ENCODE peak calls at places on chromosomes 16 and 17, in four cellular contexts. O is AG09309, G is WERI-Rb-1, S is fibroblast of lung. Y is an unnamed sample.

GRCh38 chr17:62974788-62975586 is 9.0 kb downstream of the TANC2 start:
- DNase-seq in O (no peak), G (no peak), S (peak; percentile 57), Y (no peak)

GRCh38 chr17:19288453-19288852 is 51.3 kb downstream of the EPN2 start:
- DNase-seq in O (no peak), G (no peak), S (peak; percentile 45), Y (no peak)

GRCh38 chr17:39143552-39144093 is 7.8 kb downstream of the PLXDC1 start:
- DNase-seq in O (no peak), G (no peak), S (no peak), Y (peak; percentile 47)

GRCh38 chr16:85057212-85057889 is 29.8 kb downstream of the KIAA0513 start:
- DNase-seq in O (no peak), G (peak; percentile 37), S (no peak), Y (no peak)

GRCh38 chr16:89210904-89211515 is 6.5 kb upstream of the ZNF778 start:
- DNase-seq in O (peak; percentile 4), G (peak; percentile 79), S (no peak), Y (no peak)

GRCh38 chr17:7573324-7574080 is 5.9 kb upstream of the CD68 start:
- DNase-seq in O (peak; percentile 71), G (peak; percentile 89), S (peak; percentile 88), Y (peak; percentile 93)

GRCh38 chr17:71494456-71494855 is 626.4 kb upstream of the SOX9 start:
- DNase-seq in O (peak; percentile 21), G (no peak), S (peak; percentile 76), Y (no peak)

GRCh38 chr17:81514735-81515529 is 2.3 kb upstream of the ACTG1 start:
- DNase-seq in O (no peak), G (peak; percentile 78), S (peak; percentile 86), Y (peak; percentile 74)

GRCh38 chr17:20263595-20263994 is 203.7 kb downstream of the LGALS9B start:
- DNase-seq in O (peak; percentile 31), G (no peak), S (peak; percentile 78), Y (peak; percentile 30)

GRCh38 chr16:1019234-1019933 is 37.8 kb downstream of the SOX8 start:
- DNase-seq in O (peak; percentile 37), G (peak; percentile 76), S (peak; percentile 62), Y (peak; percentile 52)

GRCh38 chr16:83158320-83158957 is 531.7 kb downstream of the CDH13 start:
- DNase-seq in O (no peak), G (no peak), S (no peak), Y (no peak)

GRCh38 chr16:4687946-4688673 is 5.3 kb upstream of the NUDT16L1 start:
- DNase-seq in O (no peak), G (no peak), S (no peak), Y (no peak)

GRCh38 chr17:76537578-76538280 is at the start of gene CYGB:
- DNase-seq in O (no peak), G (no peak), S (no peak), Y (peak; percentile 27)

GRCh38 chr16:85697441-85697840 is 8.7 kb upstream of the GINS2 start:
- DNase-seq in O (no peak), G (no peak), S (no peak), Y (no peak)

GRCh38 chr17:38727661-38728220 is 2.4 kb upstream of the CISD3 start:
- DNase-seq in O (no peak), G (no peak), S (no peak), Y (no peak)

GRCh38 chr17:7440823-7441174 is 1.5 kb downstream of the FGF11 start:
- DNase-seq in O (no peak), G (peak; percentile 50), S (peak; percentile 57), Y (peak; percentile 22)

GRCh38 chr16:57366544-57367040 is 5.7 kb upstream of the CX3CL1 start:
- DNase-seq in O (no peak), G (no peak), S (no peak), Y (no peak)

GRCh38 chr16:8999800-9000199 is 36.1 kb upstream of the USP7 start:
- DNase-seq in O (no peak), G (no peak), S (no peak), Y (no peak)

GRCh38 chr16:50372611-50373344 is 4.0 kb upstream of the BRD7 start:
- DNase-seq in O (peak; percentile 4), G (no peak), S (no peak), Y (peak; percentile 24)
- TF ChIP-seq CTCF in O (no peak), G (no peak), S (no peak), Y (no peak)

GRCh38 chr17:65558311-65558682 is 3.2 kb downstream of the AXIN2 start:
- DNase-seq in O (no peak), G (no peak), S (no peak), Y (no peak)
- H3K4me3 ChIP-seq in O (no peak overlapping the region), G (no peak overlapping the region), S (peak overlapping the region; percentile 66), Y (peak overlapping the region; percentile 76)

DNA sequence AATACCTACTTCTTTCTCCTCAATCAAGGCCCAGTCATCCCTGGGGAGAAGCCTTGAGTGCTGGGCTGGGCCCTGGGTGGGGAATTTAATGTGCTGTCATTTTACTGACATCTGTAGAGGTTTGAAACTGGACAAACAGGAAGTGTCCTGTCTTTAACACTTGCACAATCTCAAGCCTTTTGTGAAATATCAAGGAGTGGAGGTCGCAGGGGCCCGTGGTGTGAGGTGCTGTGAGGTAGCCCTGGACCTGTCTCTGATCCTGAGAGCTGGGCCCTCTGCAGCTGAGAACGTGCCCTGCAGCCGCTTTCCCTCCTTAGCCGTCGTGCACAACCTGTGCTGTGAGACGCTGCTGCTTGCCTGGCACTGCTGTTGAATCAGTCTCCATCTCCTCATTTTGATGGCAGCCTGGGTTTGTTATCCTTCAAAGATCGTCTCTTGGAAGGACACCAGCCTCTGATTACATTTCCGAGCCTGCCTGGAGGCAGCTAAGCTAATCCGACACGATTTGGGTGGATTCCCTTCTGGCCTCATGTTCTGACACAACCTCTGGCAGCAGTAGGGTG is 29.9 kb downstream of the SMARCE1 start:
- DNase-seq in O (no peak), G (peak; percentile 41), S (no peak), Y (peak; percentile 9)
- TF ChIP-seq CTCF in O (no peak), G (peak; percentile 45), S (no peak), Y (no peak)

DNA sequence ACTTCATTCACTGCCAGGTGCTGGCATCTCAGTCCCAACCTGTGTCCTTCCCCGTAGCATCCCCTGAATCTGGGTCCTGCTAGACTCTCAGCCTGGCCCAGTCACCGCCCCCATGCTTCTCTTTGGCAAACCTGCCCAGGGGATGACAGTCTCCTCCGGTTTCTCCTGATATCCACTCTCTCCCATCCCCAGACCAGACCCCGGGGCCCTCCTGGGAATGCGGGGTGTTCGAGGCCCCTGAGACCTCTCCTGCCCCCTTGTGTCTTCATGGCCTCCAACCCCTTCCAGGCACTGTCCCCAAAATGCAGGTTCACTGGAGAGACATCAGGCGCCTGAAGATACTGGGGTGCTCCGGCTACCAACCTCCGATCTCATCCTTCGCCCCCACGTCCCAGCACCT is 544 bp downstream of the STX1B start:
- DNase-seq in O (no peak), G (no peak), S (no peak), Y (no peak)
- H3K4me3 ChIP-seq in O (peak overlapping the region; percentile 50), G (peak overlapping the region; percentile 35), S (peak overlapping the region; percentile 50), Y (peak overlapping the region; percentile 51)

GRCh38 chr16:30976486-30976885 is 8.5 kb upstream of the HSD3B7 start:
- DNase-seq in O (no peak), G (no peak), S (no peak), Y (no peak)

GRCh38 chr16:30979170-30980067 is 5.6 kb upstream of the HSD3B7 start:
- DNase-seq in O (no peak), G (no peak), S (no peak), Y (no peak)

GRCh38 chr16:30980434-30980833 is 4.6 kb upstream of the HSD3B7 start:
- DNase-seq in O (no peak), G (no peak), S (no peak), Y (no peak)

GRCh38 chr16:30980068-30980371 is 5.0 kb upstream of the HSD3B7 start:
- DNase-seq in O (no peak), G (no peak), S (no peak), Y (no peak)

GRCh38 chr16:30977502-30977901 is 7.5 kb upstream of the HSD3B7 start:
- DNase-seq in O (no peak), G (peak; percentile 41), S (no peak), Y (no peak)
- TF ChIP-seq CTCF in O (peak; percentile 46), G (peak; percentile 83), S (peak; percentile 27), Y (peak; percentile 38)

GRCh38 chr16:73025506-73026131 is 22.3 kb downstream of the ZFHX3 start:
- DNase-seq in O (no peak), G (no peak), S (peak; percentile 70), Y (peak; percentile 77)
- H3K4me3 ChIP-seq in O (no peak overlapping the region), G (no peak overlapping the region), S (no peak overlapping the region), Y (peak overlapping the region; percentile 17)

GRCh38 chr17:64231567-64232141 is 31.4 kb downstream of the TEX2 start:
- DNase-seq in O (no peak), G (peak; percentile 91), S (peak; percentile 13), Y (no peak)

GRCh38 chr17:64232466-64233262 is 30.4 kb downstream of the TEX2 start:
- DNase-seq in O (no peak), G (no peak), S (no peak), Y (no peak)

GRCh38 chr17:64229815-64230550 is 33.1 kb downstream of the TEX2 start:
- DNase-seq in O (no peak), G (no peak), S (no peak), Y (no peak)

GRCh38 chr17:64234961-64235360 is 28.1 kb downstream of the TEX2 start:
- DNase-seq in O (no peak), G (no peak), S (no peak), Y (no peak)

GRCh38 chr17:64230551-64231408 is 32.3 kb downstream of the TEX2 start:
- DNase-seq in O (peak; percentile 92), G (peak; percentile 21), S (peak; percentile 98), Y (peak; percentile 95)
- TF ChIP-seq CTCF in O (no peak), G (no peak), S (no peak), Y (no peak)

DNA sequence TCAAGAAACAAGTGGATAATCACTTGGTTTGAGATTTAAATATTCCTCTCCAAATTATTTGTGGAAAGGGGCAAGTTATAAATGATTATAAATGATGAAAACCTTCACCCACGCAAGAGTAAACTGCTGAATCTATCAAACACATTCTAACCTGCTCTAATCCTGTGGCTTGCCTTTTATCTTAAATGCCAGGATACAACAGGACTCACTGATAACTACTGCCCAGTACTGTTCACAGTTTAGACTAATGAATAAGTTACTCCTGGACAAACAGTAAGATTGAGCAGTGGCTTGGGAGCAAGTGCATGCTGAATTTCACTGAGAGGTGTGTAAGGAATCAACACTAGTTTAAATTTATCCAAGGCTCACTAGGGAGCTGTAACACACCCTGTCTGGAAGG is 31.1 kb downstream of the IGF2BP1 start:
- DNase-seq in O (no peak), G (no peak), S (no peak), Y (no peak)
- H3K4me3 ChIP-seq in O (no peak overlapping the region), G (no peak overlapping the region), S (no peak overlapping the region), Y (no peak overlapping the region)

Y was measured in fibroblast of the aortic adventitia.